ENCODE peak calls at places on chromosomes 12 and 14, in nine cellular contexts. One of them, this sample, is unnamed.

GRCh38 chr12:91178801-91179200 is 3.8 kb downstream of the DCN start:
- DNase-seq in ACHN: no peak
- DNase-seq in stomach: no peak
- DNase-seq in stimulated activated CD8-positive, alpha-beta memory T cell treated with anti-CD3 and anti-CD28 coated beads, Interleukin-4, amount 100 ng/mL, for 1 hour: no peak
- DNase-seq in EL: no peak
- DNase-seq in A172: no peak
- DNase-seq in sciatic nerve: no peak
- DNase-seq in mesothelial cell of epicardium: no peak
- DNase-seq in HL-60: no peak
- DNase-seq in this sample: no peak

GRCh38 chr12:10220398-10221077 is 7.9 kb downstream of the GABARAPL1 start:
- DNase-seq in sciatic nerve: peak
- DNase-seq in A172: no peak
- DNase-seq in HL-60: no peak
- DNase-seq in EL: peak
- DNase-seq in ACHN: no peak
- DNase-seq in stimulated activated CD8-positive, alpha-beta memory T cell treated with anti-CD3 and anti-CD28 coated beads, Interleukin-4, amount 100 ng/mL, for 1 hour: no peak
- DNase-seq in stomach: peak
- DNase-seq in mesothelial cell of epicardium: no peak
- DNase-seq in this sample: no peak

GRCh38 chr12:90337018-90337417 is 618.0 kb downstream of the CCER1 start:
- DNase-seq in HL-60: no peak
- DNase-seq in stimulated activated CD8-positive, alpha-beta memory T cell treated with anti-CD3 and anti-CD28 coated beads, Interleukin-4, amount 100 ng/mL, for 1 hour: no peak
- DNase-seq in mesothelial cell of epicardium: no peak
- DNase-seq in sciatic nerve: no peak
- DNase-seq in stomach: no peak
- DNase-seq in ACHN: no peak
- DNase-seq in A172: no peak
- DNase-seq in EL: no peak
- DNase-seq in this sample: no peak

GRCh38 chr14:93033039-93033982 is 82.4 kb downstream of the ITPK1 start:
- DNase-seq in HL-60: no peak
- DNase-seq in ACHN: no peak
- DNase-seq in sciatic nerve: no peak
- DNase-seq in mesothelial cell of epicardium: no peak
- DNase-seq in EL: no peak
- DNase-seq in stimulated activated CD8-positive, alpha-beta memory T cell treated with anti-CD3 and anti-CD28 coated beads, Interleukin-4, amount 100 ng/mL, for 1 hour: no peak
- DNase-seq in A172: no peak
- DNase-seq in stomach: no peak
- DNase-seq in this sample: no peak

GRCh38 chr12:105960319-105961076 is 178.3 kb downstream of the NUAK1 start:
- DNase-seq in EL: peak
- DNase-seq in mesothelial cell of epicardium: no peak
- DNase-seq in stimulated activated CD8-positive, alpha-beta memory T cell treated with anti-CD3 and anti-CD28 coated beads, Interleukin-4, amount 100 ng/mL, for 1 hour: no peak
- DNase-seq in sciatic nerve: no peak
- DNase-seq in A172: no peak
- DNase-seq in HL-60: no peak
- DNase-seq in stomach: no peak
- DNase-seq in ACHN: no peak
- DNase-seq in this sample: no peak

GRCh38 chr12:30138483-30138882 is 354.7 kb upstream of the TMTC1 start:
- DNase-seq in ACHN: no peak
- DNase-seq in sciatic nerve: no peak
- DNase-seq in A172: no peak
- DNase-seq in HL-60: no peak
- DNase-seq in stimulated activated CD8-positive, alpha-beta memory T cell treated with anti-CD3 and anti-CD28 coated beads, Interleukin-4, amount 100 ng/mL, for 1 hour: no peak
- DNase-seq in mesothelial cell of epicardium: no peak
- DNase-seq in stomach: no peak
- DNase-seq in EL: no peak
- DNase-seq in this sample: no peak

GRCh38 chr14:55212611-55213010 is 21.2 kb upstream of the DLGAP5 start:
- DNase-seq in ACHN: no peak
- DNase-seq in sciatic nerve: no peak
- DNase-seq in stimulated activated CD8-positive, alpha-beta memory T cell treated with anti-CD3 and anti-CD28 coated beads, Interleukin-4, amount 100 ng/mL, for 1 hour: no peak
- DNase-seq in A172: no peak
- DNase-seq in EL: no peak
- DNase-seq in HL-60: no peak
- DNase-seq in mesothelial cell of epicardium: no peak
- DNase-seq in stomach: no peak
- DNase-seq in this sample: no peak

GRCh38 chr12:75836533-75836932 is 195.0 kb downstream of the PHLDA1 start:
- DNase-seq in stomach: no peak
- DNase-seq in HL-60: no peak
- DNase-seq in A172: no peak
- DNase-seq in mesothelial cell of epicardium: no peak
- DNase-seq in ACHN: no peak
- DNase-seq in sciatic nerve: no peak
- DNase-seq in EL: no peak
- DNase-seq in stimulated activated CD8-positive, alpha-beta memory T cell treated with anti-CD3 and anti-CD28 coated beads, Interleukin-4, amount 100 ng/mL, for 1 hour: no peak
- DNase-seq in this sample: no peak

GRCh38 chr12:57085999-57086950 is 2.6 kb upstream of the NAB2 start:
- DNase-seq in stomach: peak
- DNase-seq in A172: peak
- DNase-seq in stimulated activated CD8-positive, alpha-beta memory T cell treated with anti-CD3 and anti-CD28 coated beads, Interleukin-4, amount 100 ng/mL, for 1 hour: no peak
- DNase-seq in HL-60: no peak
- DNase-seq in EL: peak
- DNase-seq in sciatic nerve: peak
- DNase-seq in ACHN: peak
- DNase-seq in mesothelial cell of epicardium: peak
- DNase-seq in this sample: peak

GRCh38 chr12:89350661-89351488 is 1.4 kb downstream of the DUSP6 start:
- DNase-seq in EL: peak
- DNase-seq in sciatic nerve: no peak
- DNase-seq in A172: peak
- DNase-seq in HL-60: no peak
- DNase-seq in mesothelial cell of epicardium: no peak
- DNase-seq in stimulated activated CD8-positive, alpha-beta memory T cell treated with anti-CD3 and anti-CD28 coated beads, Interleukin-4, amount 100 ng/mL, for 1 hour: no peak
- DNase-seq in ACHN: peak
- DNase-seq in stomach: no peak
- DNase-seq in this sample: peak

GRCh38 chr14:70254476-70254961 is 65.8 kb upstream of the SLC8A3 start:
- DNase-seq in sciatic nerve: no peak
- DNase-seq in stomach: peak
- DNase-seq in A172: no peak
- DNase-seq in ACHN: peak
- DNase-seq in mesothelial cell of epicardium: peak
- DNase-seq in stimulated activated CD8-positive, alpha-beta memory T cell treated with anti-CD3 and anti-CD28 coated beads, Interleukin-4, amount 100 ng/mL, for 1 hour: no peak
- DNase-seq in HL-60: no peak
- DNase-seq in EL: peak
- DNase-seq in this sample: no peak

GRCh38 chr12:42669471-42669997 is 80.0 kb upstream of the PRICKLE1 start:
- DNase-seq in EL: peak
- DNase-seq in mesothelial cell of epicardium: no peak
- DNase-seq in HL-60: no peak
- DNase-seq in ACHN: no peak
- DNase-seq in stomach: no peak
- DNase-seq in sciatic nerve: no peak
- DNase-seq in stimulated activated CD8-positive, alpha-beta memory T cell treated with anti-CD3 and anti-CD28 coated beads, Interleukin-4, amount 100 ng/mL, for 1 hour: no peak
- DNase-seq in A172: peak
- DNase-seq in this sample: no peak

GRCh38 chr14:72745546-72745945 is 148.4 kb downstream of the DPF3 start:
- DNase-seq in sciatic nerve: no peak
- DNase-seq in mesothelial cell of epicardium: no peak
- DNase-seq in stomach: no peak
- DNase-seq in HL-60: no peak
- DNase-seq in A172: peak
- DNase-seq in EL: peak
- DNase-seq in stimulated activated CD8-positive, alpha-beta memory T cell treated with anti-CD3 and anti-CD28 coated beads, Interleukin-4, amount 100 ng/mL, for 1 hour: no peak
- DNase-seq in ACHN: peak
- DNase-seq in this sample: peak

GRCh38 chr12:45354399-45354798 is 138.5 kb downstream of the ANO6 start:
- DNase-seq in A172: no peak
- DNase-seq in stimulated activated CD8-positive, alpha-beta memory T cell treated with anti-CD3 and anti-CD28 coated beads, Interleukin-4, amount 100 ng/mL, for 1 hour: no peak
- DNase-seq in mesothelial cell of epicardium: no peak
- DNase-seq in stomach: no peak
- DNase-seq in ACHN: peak
- DNase-seq in EL: no peak
- DNase-seq in sciatic nerve: no peak
- DNase-seq in HL-60: no peak
- DNase-seq in this sample: no peak

GRCh38 chr14:35786856-35787255 is 22.2 kb downstream of the RALGAPA1 start:
- DNase-seq in A172: no peak
- DNase-seq in stomach: no peak
- DNase-seq in sciatic nerve: no peak
- DNase-seq in mesothelial cell of epicardium: no peak
- DNase-seq in stimulated activated CD8-positive, alpha-beta memory T cell treated with anti-CD3 and anti-CD28 coated beads, Interleukin-4, amount 100 ng/mL, for 1 hour: no peak
- DNase-seq in HL-60: no peak
- DNase-seq in ACHN: no peak
- DNase-seq in EL: no peak
- DNase-seq in this sample: no peak

GRCh38 chr12:99810718-99811593 is 163.4 kb downstream of the GARIN6 start:
- DNase-seq in ACHN: peak
- DNase-seq in sciatic nerve: no peak
- DNase-seq in HL-60: no peak
- DNase-seq in mesothelial cell of epicardium: no peak
- DNase-seq in EL: peak
- DNase-seq in A172: peak
- DNase-seq in stimulated activated CD8-positive, alpha-beta memory T cell treated with anti-CD3 and anti-CD28 coated beads, Interleukin-4, amount 100 ng/mL, for 1 hour: no peak
- DNase-seq in stomach: no peak
- DNase-seq in this sample: no peak

GRCh38 chr12:50082644-50083043 is 2.5 kb upstream of the SMARCD1 start:
- DNase-seq in mesothelial cell of epicardium: no peak
- DNase-seq in ACHN: peak
- DNase-seq in EL: no peak
- DNase-seq in A172: no peak
- DNase-seq in sciatic nerve: no peak
- DNase-seq in HL-60: no peak
- DNase-seq in stomach: no peak
- DNase-seq in stimulated activated CD8-positive, alpha-beta memory T cell treated with anti-CD3 and anti-CD28 coated beads, Interleukin-4, amount 100 ng/mL, for 1 hour: no peak
- DNase-seq in this sample: no peak

GRCh38 chr14:54503476-54503875 is 6.2 kb upstream of the CGRRF1 start:
- DNase-seq in stomach: no peak
- DNase-seq in A172: no peak
- DNase-seq in stimulated activated CD8-positive, alpha-beta memory T cell treated with anti-CD3 and anti-CD28 coated beads, Interleukin-4, amount 100 ng/mL, for 1 hour: no peak
- DNase-seq in sciatic nerve: no peak
- DNase-seq in ACHN: peak
- DNase-seq in HL-60: no peak
- DNase-seq in EL: peak
- DNase-seq in mesothelial cell of epicardium: no peak
- DNase-seq in this sample: no peak

GRCh38 chr12:48486261-48486660 is 4.0 kb downstream of the C12orf54 start:
- DNase-seq in sciatic nerve: no peak
- DNase-seq in EL: no peak
- DNase-seq in mesothelial cell of epicardium: no peak
- DNase-seq in HL-60: no peak
- DNase-seq in stimulated activated CD8-positive, alpha-beta memory T cell treated with anti-CD3 and anti-CD28 coated beads, Interleukin-4, amount 100 ng/mL, for 1 hour: no peak
- DNase-seq in A172: no peak
- DNase-seq in stomach: no peak
- DNase-seq in ACHN: no peak
- DNase-seq in this sample: no peak

GRCh38 chr12:10361084-10361483 is 28.8 kb downstream of the KLRK1 start:
- DNase-seq in stomach: no peak
- DNase-seq in EL: no peak
- DNase-seq in stimulated activated CD8-positive, alpha-beta memory T cell treated with anti-CD3 and anti-CD28 coated beads, Interleukin-4, amount 100 ng/mL, for 1 hour: no peak
- DNase-seq in A172: no peak
- DNase-seq in mesothelial cell of epicardium: no peak
- DNase-seq in sciatic nerve: no peak
- DNase-seq in HL-60: no peak
- DNase-seq in ACHN: peak
- DNase-seq in this sample: no peak

GRCh38 chr14:101010835-101011234 is 107.3 kb upstream of the RTL1 start:
- DNase-seq in ACHN: no peak
- DNase-seq in sciatic nerve: no peak
- DNase-seq in EL: no peak
- DNase-seq in A172: no peak
- DNase-seq in stimulated activated CD8-positive, alpha-beta memory T cell treated with anti-CD3 and anti-CD28 coated beads, Interleukin-4, amount 100 ng/mL, for 1 hour: no peak
- DNase-seq in stomach: no peak
- DNase-seq in HL-60: no peak
- DNase-seq in mesothelial cell of epicardium: no peak
- DNase-seq in this sample: no peak

GRCh38 chr14:106790189-106791036 is 1264.0 kb downstream of the TMEM121 start:
- DNase-seq in sciatic nerve: no peak
- DNase-seq in A172: peak
- DNase-seq in mesothelial cell of epicardium: no peak
- DNase-seq in stimulated activated CD8-positive, alpha-beta memory T cell treated with anti-CD3 and anti-CD28 coated beads, Interleukin-4, amount 100 ng/mL, for 1 hour: peak
- DNase-seq in HL-60: peak
- DNase-seq in EL: peak
- DNase-seq in stomach: peak
- DNase-seq in ACHN: peak
- DNase-seq in this sample: peak

GRCh38 chr12:75809745-75810144 is 221.8 kb downstream of the PHLDA1 start:
- DNase-seq in stimulated activated CD8-positive, alpha-beta memory T cell treated with anti-CD3 and anti-CD28 coated beads, Interleukin-4, amount 100 ng/mL, for 1 hour: no peak
- DNase-seq in HL-60: no peak
- DNase-seq in stomach: no peak
- DNase-seq in sciatic nerve: no peak
- DNase-seq in ACHN: no peak
- DNase-seq in mesothelial cell of epicardium: no peak
- DNase-seq in A172: no peak
- DNase-seq in EL: no peak
- DNase-seq in this sample: no peak

GRCh38 chr12:96658075-96658474 is 168.7 kb downstream of the CFAP54 start:
- DNase-seq in HL-60: peak
- DNase-seq in mesothelial cell of epicardium: no peak
- DNase-seq in stimulated activated CD8-positive, alpha-beta memory T cell treated with anti-CD3 and anti-CD28 coated beads, Interleukin-4, amount 100 ng/mL, for 1 hour: no peak
- DNase-seq in stomach: no peak
- DNase-seq in sciatic nerve: no peak
- DNase-seq in A172: no peak
- DNase-seq in ACHN: no peak
- DNase-seq in EL: no peak
- DNase-seq in this sample: no peak

GRCh38 chr12:52496054-52496453 is 3.0 kb upstream of the KRT6A start:
- DNase-seq in HL-60: no peak
- DNase-seq in EL: no peak
- DNase-seq in ACHN: no peak
- DNase-seq in sciatic nerve: no peak
- DNase-seq in stimulated activated CD8-positive, alpha-beta memory T cell treated with anti-CD3 and anti-CD28 coated beads, Interleukin-4, amount 100 ng/mL, for 1 hour: no peak
- DNase-seq in mesothelial cell of epicardium: no peak
- DNase-seq in stomach: no peak
- DNase-seq in A172: peak
- DNase-seq in this sample: no peak

GRCh38 chr14:102539544-102540309 is 30.2 kb upstream of the ANKRD9 start:
- DNase-seq in mesothelial cell of epicardium: peak
- DNase-seq in HL-60: no peak
- DNase-seq in stimulated activated CD8-positive, alpha-beta memory T cell treated with anti-CD3 and anti-CD28 coated beads, Interleukin-4, amount 100 ng/mL, for 1 hour: no peak
- DNase-seq in ACHN: no peak
- DNase-seq in stomach: no peak
- DNase-seq in A172: no peak
- DNase-seq in EL: peak
- DNase-seq in sciatic nerve: no peak
- DNase-seq in this sample: no peak

GRCh38 chr12:49346659-49347306 is at the start of gene DNAJC22:
- DNase-seq in stomach: peak
- DNase-seq in ACHN: peak
- DNase-seq in stimulated activated CD8-positive, alpha-beta memory T cell treated with anti-CD3 and anti-CD28 coated beads, Interleukin-4, amount 100 ng/mL, for 1 hour: no peak
- DNase-seq in A172: no peak
- DNase-seq in HL-60: no peak
- DNase-seq in mesothelial cell of epicardium: no peak
- DNase-seq in EL: no peak
- DNase-seq in sciatic nerve: no peak
- DNase-seq in this sample: peak

GRCh38 chr12:26017484-26018211 is 59.2 kb downstream of the RASSF8 start:
- DNase-seq in mesothelial cell of epicardium: no peak
- DNase-seq in sciatic nerve: no peak
- DNase-seq in stimulated activated CD8-positive, alpha-beta memory T cell treated with anti-CD3 and anti-CD28 coated beads, Interleukin-4, amount 100 ng/mL, for 1 hour: no peak
- DNase-seq in HL-60: no peak
- DNase-seq in ACHN: peak
- DNase-seq in stomach: no peak
- DNase-seq in A172: peak
- DNase-seq in EL: peak
- DNase-seq in this sample: peak

This sample was measured in activated CD4-positive, alpha-beta T cell treated with anti-CD3 and anti-CD28 coated beads, Interleukin-2, amount 10 ng/mL, durations not matched to agents 24 days and 14 days.